ENCODE peak calls at places on chromosomes 13 and 19, in four cellular contexts. R is PC-3, K is hepatocyte, T is endothelial cell of umbilical vein. W is an unnamed sample.

GRCh38 chr13:92547256-92547655 is 679.4 kb upstream of the GPC6 start:
- DNase-seq in R (peak; percentile 43), K (no peak), T (no peak), W (peak; percentile 17)

GRCh38 chr13:30872685-30873443 is 33.2 kb upstream of the MEDAG start:
- DNase-seq in T (peak; percentile 97), K (peak; percentile 81), R (no peak), W (peak; percentile 35)

GRCh38 chr13:60016229-60016628 is 147.5 kb downstream of the DIAPH3 start:
- DNase-seq in K (no peak), R (no peak), T (no peak), W (peak; percentile 78)

GRCh38 chr19:46861691-46862503 is 1.1 kb downstream of the ARHGAP35 start:
- DNase-seq in R (peak; percentile 28), K (no peak), T (peak; percentile 33), W (peak; percentile 32)

GRCh38 chr19:40253611-40254092 is 27.2 kb upstream of the CCNP start:
- DNase-seq in T (no peak), K (no peak), R (no peak), W (no peak)

GRCh38 chr13:113653264-113654174 is 4.5 kb downstream of the ATP4B start:
- DNase-seq in K (no peak), R (peak; percentile 12), T (no peak), W (no peak)

GRCh38 chr19:48842744-48843162 is 6.5 kb upstream of the HSD17B14 start:
- DNase-seq in T (peak; percentile 62), K (peak; percentile 76), R (peak; percentile 64), W (no peak)

GRCh38 chr13:113777311-113778260 is 18.6 kb downstream of the TMEM255B start:
- DNase-seq in R (no peak), K (peak; percentile 60), T (no peak), W (no peak)

GRCh38 chr13:112441779-112442310 is 65.7 kb downstream of the SPACA7 start:
- DNase-seq in R (no peak), T (no peak), K (no peak), W (no peak)

GRCh38 chr13:107866666-107867623 is 348.4 kb downstream of the LIG4 start:
- DNase-seq in K (peak; percentile 61), T (peak; percentile 40), R (peak; percentile 46), W (peak; percentile 14)

GRCh38 chr13:44921478-44921877 is 67.8 kb downstream of the NUFIP1 start:
- DNase-seq in K (no peak), T (no peak), R (no peak), W (no peak)

GRCh38 chr13:101417043-101417406 is 717 bp upstream of the NALCN start:
- DNase-seq in R (peak; percentile 91), T (no peak), K (no peak), W (peak; percentile 87)

GRCh38 chr13:42593719-42594012 is 19.7 kb downstream of the TNFSF11 start:
- DNase-seq in R (no peak), T (no peak), K (no peak), W (no peak)

GRCh38 chr13:44402902-44403719 is 29.5 kb downstream of the SERP2 start:
- DNase-seq in T (no peak), K (no peak), R (peak; percentile 71), W (peak; percentile 8)

GRCh38 chr19:16289594-16289993 is 35.0 kb upstream of the KLF2 start:
- DNase-seq in R (no peak), T (no peak), K (no peak), W (no peak)

GRCh38 chr13:50131998-50132936 is 117.0 kb downstream of the KCNRG start:
- DNase-seq in K (no peak), R (no peak), T (no peak), W (no peak)

GRCh38 chr19:2288743-2289713 is 7.1 kb upstream of the PEAK3 start:
- DNase-seq in R (no peak), K (no peak), T (no peak), W (no peak)

GRCh38 chr13:57813641-57814040 is 182.1 kb downstream of the PCDH17 start:
- DNase-seq in T (no peak), R (no peak), K (no peak), W (no peak)

GRCh38 chr19:45492627-45493470 is 4.0 kb downstream of the RTN2 start:
- DNase-seq in R (peak; percentile 65), K (peak; percentile 58), T (peak; percentile 60), W (no peak)

GRCh38 chr13:101453784-101454201 is 1.3 kb downstream of the ITGBL1 start:
- DNase-seq in T (peak; percentile 29), R (peak; percentile 81), K (no peak), W (peak; percentile 87)

GRCh38 chr19:1216756-1217155 is 11.2 kb downstream of the STK11 start:
- DNase-seq in T (no peak), K (no peak), R (no peak), W (no peak)

GRCh38 chr13:94331281-94331680 is 148.2 kb downstream of the DCT start:
- DNase-seq in R (no peak), K (no peak), T (no peak), W (no peak)

GRCh38 chr13:79081942-79082341 is 324.1 kb downstream of the RBM26 start:
- DNase-seq in R (no peak), T (no peak), K (no peak), W (no peak)

GRCh38 chr19:12825259-12826131 is 8.9 kb downstream of the RTBDN start:
- DNase-seq in K (peak; percentile 54), R (peak; percentile 24), T (peak; percentile 43), W (no peak)

GRCh38 chr19:27774827-27775226 is 1438.1 kb downstream of the UQCRFS1 start:
- DNase-seq in K (no peak), R (peak; percentile 5), T (no peak), W (no peak)

GRCh38 chr19:8240274-8241229 is 31.4 kb downstream of the CERS4 start:
- DNase-seq in K (peak; percentile 94), R (peak; percentile 90), T (peak; percentile 90), W (peak; percentile 87)

GRCh38 chr19:41226053-41226873 is 7.2 kb downstream of the AXL start:
- DNase-seq in K (peak; percentile 88), R (peak; percentile 89), T (peak; percentile 59), W (no peak)

GRCh38 chr13:25990801-25991200 is 61.0 kb downstream of the SHISA2 start:
- DNase-seq in T (no peak), K (no peak), R (no peak), W (no peak)

GRCh38 chr19:33062902-33063301 is 1.8 kb downstream of the RHPN2 start:
- DNase-seq in T (no peak), K (no peak), R (no peak), W (no peak)

GRCh38 chr19:2607712-2608601 is 94.5 kb downstream of the GNG7 start:
- DNase-seq in T (no peak), K (no peak), R (no peak), W (no peak)

GRCh38 chr13:113609616-113610015 is 25.1 kb downstream of the TFDP1 start:
- DNase-seq in T (no peak), R (no peak), K (no peak), W (no peak)

GRCh38 chr19:6890938-6891337 is 3.6 kb downstream of the ADGRE1 start:
- DNase-seq in R (no peak), T (no peak), K (no peak), W (no peak)

GRCh38 chr19:40596608-40597328 is 4.4 kb upstream of the LTBP4 start:
- DNase-seq in R (peak; percentile 59), T (peak; percentile 60), K (peak; percentile 69), W (no peak)

GRCh38 chr19:2014081-2014693 is 1.3 kb downstream of the BTBD2 start:
- DNase-seq in R (no peak), T (no peak), K (no peak), W (no peak)

GRCh38 chr19:48819366-48819816 is 8.6 kb upstream of the BCAT2 start:
- DNase-seq in T (peak; percentile 48), K (peak; percentile 52), R (peak; percentile 93), W (peak; percentile 78)

GRCh38 chr19:35274323-35274722 is 5.6 kb downstream of the USF2 start:
- DNase-seq in T (no peak), R (no peak), K (no peak), W (no peak)

GRCh38 chr19:35271546-35271945 is 2.8 kb downstream of the USF2 start:
- DNase-seq in K (no peak), R (no peak), T (no peak), W (no peak)

GRCh38 chr19:35272122-35272715 is 3.5 kb downstream of the USF2 start:
- DNase-seq in T (no peak), R (no peak), K (no peak), W (no peak)

GRCh38 chr19:35273686-35274259 is 5.0 kb downstream of the USF2 start:
- DNase-seq in K (no peak), T (no peak), R (no peak), W (no peak)

DNA sequence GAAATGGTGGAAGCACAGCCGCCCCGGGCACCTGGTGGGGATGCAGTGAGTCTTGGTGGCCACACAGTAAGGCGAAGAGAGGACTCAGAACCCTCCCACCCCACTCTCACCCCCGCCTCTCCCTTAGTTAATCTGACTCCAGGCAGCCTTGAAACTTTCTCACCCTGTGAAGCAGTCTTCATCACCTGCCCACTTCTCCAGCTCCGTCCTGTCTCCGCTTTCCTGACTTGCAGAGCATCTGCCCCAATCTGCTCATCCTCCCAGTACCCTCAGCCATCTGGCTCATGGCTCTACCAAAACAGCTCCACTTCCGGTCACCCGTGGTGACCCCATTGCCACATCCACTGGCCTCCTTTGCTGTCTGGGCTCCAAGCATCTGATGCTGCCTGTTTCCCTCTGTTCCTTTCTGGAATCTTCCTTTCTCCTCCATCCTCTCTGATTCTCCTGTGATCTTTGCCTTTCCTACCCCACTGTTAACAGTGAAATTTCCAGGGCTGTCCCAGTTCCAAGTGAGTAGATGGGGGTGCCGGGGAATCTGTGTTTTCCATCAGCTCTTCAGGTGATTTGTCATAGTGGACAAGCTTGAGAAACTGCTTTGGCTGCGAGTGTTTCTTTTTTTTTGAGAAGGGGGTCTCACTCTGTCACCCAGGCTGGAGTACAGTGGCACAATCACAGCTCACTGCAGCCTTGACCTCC is 4.3 kb downstream of the USF2 start:
- DNase-seq in R (no peak), K (no peak), T (no peak), W (no peak)
- H3K4me2 ChIP-seq in R (no peak overlapping the region), K (no peak overlapping the region), T (no peak overlapping the region), W (no peak overlapping the region)

GRCh38 chr19:18401580-18402112 is 4.2 kb upstream of the LRRC25 start:
- DNase-seq in R (peak; percentile 62), K (peak; percentile 90), T (no peak), W (peak; percentile 60)
- TF ChIP-seq CTCF in R (peak; percentile 48), K (peak; percentile 53), T (peak; percentile 13), W (peak; percentile 24)

DNA sequence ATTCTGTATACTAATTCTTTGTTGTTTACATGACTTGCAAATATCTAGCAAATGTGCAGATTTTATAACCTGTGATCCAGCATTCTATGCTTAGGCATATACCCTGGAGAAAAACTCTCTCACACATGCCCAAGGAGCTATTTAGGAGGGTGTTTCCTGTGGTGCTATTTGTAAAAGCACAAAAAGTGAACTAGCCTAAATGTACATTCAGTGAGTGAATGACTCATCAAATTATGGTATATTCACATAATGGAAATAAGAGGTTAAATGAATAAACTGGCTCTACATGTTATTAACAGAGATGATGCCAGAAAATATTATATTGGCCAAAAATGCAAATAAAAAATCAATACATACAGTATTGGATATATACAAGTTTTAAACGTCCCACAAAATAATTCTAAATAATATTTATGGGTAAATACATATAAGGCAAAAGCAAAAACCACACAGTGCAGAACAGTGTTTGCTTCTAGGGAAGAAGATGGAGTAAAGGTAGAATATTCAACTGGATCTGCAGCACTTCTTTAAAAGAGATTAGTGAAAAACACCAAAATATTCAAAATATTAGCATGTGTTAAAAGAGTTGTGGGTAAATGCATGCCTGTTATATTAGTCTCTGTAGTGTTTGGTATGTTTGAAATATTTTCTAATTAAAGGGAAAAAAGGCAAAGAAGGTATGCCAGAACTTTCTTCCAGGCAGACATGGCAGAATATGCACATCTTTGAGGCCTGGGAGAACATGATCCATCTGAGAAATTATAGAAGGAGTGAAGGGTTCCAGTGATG is 344.8 kb downstream of the KLF5 start:
- DNase-seq in R (peak; percentile 29), T (no peak), K (no peak), W (no peak)
- H3K4me3 ChIP-seq in R (no peak overlapping the region), T (no peak overlapping the region), K (no peak overlapping the region), W (no peak overlapping the region)

GRCh38 chr13:40272776-40273139 is 393.7 kb downstream of the FOXO1 start:
- DNase-seq in R (peak; percentile 76), T (no peak), K (no peak), W (peak; percentile 68)
- H3K4me2 ChIP-seq in R (peak overlapping the region; percentile 60), T (no peak overlapping the region), K (no peak overlapping the region), W (peak overlapping the region; percentile 71)

W was measured in mammary epithelial cell.